ENCODE peak calls at places on chromosomes 3 and 15, in four cellular contexts. Q, L, R and Y are unnamed samples.

GRCh38 chr3:85161544-85161943 is 202.8 kb downstream of the CADM2 start:
- DNase-seq in L (no peak), Q (no peak), R (no peak), Y (peak)

GRCh38 chr15:60941448-60941847 is 287.7 kb downstream of the RORA start:
- DNase-seq in R (no peak), L (no peak), Q (no peak), Y (peak)

GRCh38 chr3:128316456-128316855 is 150.2 kb downstream of the DNAJB8 start:
- DNase-seq in Q (peak), L (no peak), R (no peak), Y (no peak)

GRCh38 chr15:92586383-92586910 is 69.1 kb downstream of the FAM174B start:
- DNase-seq in R (no peak), Q (no peak), L (no peak), Y (no peak)

GRCh38 chr3:47416041-47416440 is 35.2 kb downstream of the PTPN23 start:
- DNase-seq in Q (no peak), L (no peak), R (no peak), Y (no peak)

GRCh38 chr3:137764001-137764433 is at the start of gene SOX14:
- DNase-seq in Q (no peak), L (peak), R (no peak), Y (no peak)

GRCh38 chr3:46923559-46924350 is 46.2 kb downstream of the PTH1R start:
- DNase-seq in Q (no peak), L (no peak), R (peak), Y (no peak)

GRCh38 chr3:27666708-27667107 is 55.4 kb downstream of the EOMES start:
- DNase-seq in L (no peak), R (peak), Q (peak), Y (no peak)

DNA sequence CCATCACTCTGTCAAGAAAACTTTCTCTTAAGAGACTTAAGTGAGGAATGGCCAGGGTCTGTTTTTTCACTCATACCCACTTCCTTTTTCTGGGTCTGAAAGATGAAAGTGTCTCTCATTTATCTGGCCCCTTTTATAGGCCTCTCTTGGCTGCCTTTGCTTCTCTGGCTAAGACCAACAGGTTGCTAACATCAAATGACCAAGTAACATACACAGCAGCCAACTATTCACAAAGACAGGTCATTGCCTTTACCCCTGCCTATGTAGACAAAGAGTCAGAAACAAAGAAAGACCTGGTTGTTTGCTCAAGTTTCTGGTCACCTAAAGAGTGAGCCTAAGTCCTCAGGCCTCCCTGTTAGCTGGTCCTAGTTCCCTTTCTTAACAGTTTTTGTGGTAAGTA is 24.0 kb upstream of the CSTA start:
- DNase-seq in R (peak), Q (no peak), L (no peak), Y (no peak)
- H3K27ac ChIP-seq in R (no peak), Q (no peak), L (no peak), Y (no peak)

GRCh38 chr3:21955406-21955805 is 204.4 kb upstream of the ZNF385D start:
- DNase-seq in Q (no peak), L (no peak), R (no peak), Y (no peak)

GRCh38 chr3:21960033-21960432 is 209.0 kb upstream of the ZNF385D start:
- DNase-seq in Q (no peak), L (no peak), R (no peak), Y (no peak)

GRCh38 chr3:21954709-21955108 is 203.7 kb upstream of the ZNF385D start:
- DNase-seq in L (no peak), Q (no peak), R (no peak), Y (no peak)
- H3K27ac ChIP-seq in L (no peak), Q (no peak), R (no peak), Y (no peak)

DNA sequence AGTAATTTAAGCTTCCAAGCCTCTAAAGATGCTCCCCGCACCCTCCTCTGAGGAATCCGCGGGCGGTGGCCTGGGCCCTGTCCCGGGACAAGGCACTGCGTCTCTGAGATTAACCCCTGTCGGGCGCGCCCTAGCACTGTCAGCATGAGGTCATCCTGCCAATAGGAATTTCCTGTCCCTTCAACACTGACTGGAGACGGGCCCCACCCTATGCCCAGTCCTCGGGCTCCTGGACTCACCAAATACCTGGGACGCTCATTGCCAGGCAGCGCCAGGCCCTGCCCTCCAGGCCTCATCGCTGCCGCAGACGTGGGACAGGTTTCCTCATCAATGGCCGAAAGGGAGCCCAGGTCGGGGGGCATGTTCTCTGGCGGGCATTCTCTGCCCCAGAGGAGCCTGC is 67.6 kb upstream of the SH3GL3 start:
- DNase-seq in R (no peak), Q (no peak), L (peak), Y (peak)
- H3K27ac ChIP-seq in R (no peak), Q (no peak), L (peak), Y (peak)

GRCh38 chr3:20046556-20046955 is 6.3 kb downstream of the KAT2B start:
- DNase-seq in R (peak), Q (no peak), L (no peak), Y (no peak)

GRCh38 chr3:20049275-20049674 is 9.0 kb downstream of the KAT2B start:
- DNase-seq in L (no peak), Q (no peak), R (peak), Y (no peak)

GRCh38 chr3:20047341-20047779 is 7.1 kb downstream of the KAT2B start:
- DNase-seq in L (no peak), R (peak), Q (no peak), Y (no peak)

GRCh38 chr3:20051123-20051806 is 11.0 kb downstream of the KAT2B start:
- DNase-seq in R (no peak), L (no peak), Q (no peak), Y (no peak)

GRCh38 chr3:20047940-20048339 is 7.7 kb downstream of the KAT2B start:
- DNase-seq in R (no peak), Q (no peak), L (no peak), Y (no peak)
- H3K27ac ChIP-seq in R (peak), Q (peak), L (no peak), Y (no peak)

GRCh38 chr3:108089544-108089943 is 1.3 kb downstream of the CD47 start:
- DNase-seq in Q (no peak), R (peak), L (no peak), Y (no peak)

GRCh38 chr3:108086653-108087052 is 4.2 kb downstream of the CD47 start:
- DNase-seq in L (no peak), R (no peak), Q (no peak), Y (no peak)

GRCh38 chr3:108090066-108090700 is 648 bp downstream of the CD47 start:
- DNase-seq in L (no peak), R (peak), Q (peak), Y (peak)

GRCh38 chr3:108088697-108089096 is 2.1 kb downstream of the CD47 start:
- DNase-seq in Q (no peak), L (no peak), R (peak), Y (peak)

DNA sequence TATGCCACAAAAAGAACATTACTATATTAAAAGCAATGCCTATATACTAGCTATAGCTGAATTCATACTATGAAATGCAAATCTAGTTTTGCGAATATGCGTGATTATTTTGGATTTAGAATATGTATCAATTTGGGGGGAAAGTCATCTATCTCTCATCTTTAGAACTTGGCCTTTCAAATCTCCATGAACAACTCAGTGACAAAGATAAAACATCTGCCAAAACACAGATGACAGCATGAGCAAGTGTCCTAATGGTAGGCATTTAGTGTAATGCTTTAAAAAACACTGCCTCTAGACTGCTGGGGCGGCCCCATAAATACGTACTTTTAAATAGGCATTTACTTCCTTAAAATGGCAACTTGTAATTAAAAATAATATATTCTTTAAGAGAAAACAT is 2.7 kb downstream of the CD47 start:
- DNase-seq in R (peak), L (no peak), Q (no peak), Y (no peak)
- H3K27ac ChIP-seq in R (no peak), L (no peak), Q (no peak), Y (no peak)